ENCODE peak calls at places on chromosomes 11 and 22, in six cellular contexts. R is kidney, N is thoracic aorta, V is astrocyte of the spinal cord, W is IMR-90, Z is GM06990. U is an unnamed sample.

GRCh38 chr22:45709004-45709739 is 37.5 kb downstream of the ATXN10 start:
- DNase-seq in R (no peak), N (no peak), V (peak), W (peak), Z (no peak), U (peak)

GRCh38 chr22:47630741-47631534 is 868.5 kb downstream of the TBC1D22A start:
- DNase-seq in R (peak), N (no peak), V (no peak), W (no peak), Z (no peak), U (no peak)

GRCh38 chr22:45212306-45212709 is 28.4 kb downstream of the KIAA0930 start:
- DNase-seq in R (peak), N (peak), V (peak), W (peak), Z (no peak), U (peak)

GRCh38 chr11:36273110-36273509 is 16.1 kb downstream of the COMMD9 start:
- DNase-seq in R (no peak), N (no peak), V (no peak), W (no peak), Z (no peak), U (no peak)

GRCh38 chr11:1041149-1041467 is 4.6 kb upstream of the MUC6 start:
- DNase-seq in R (peak), N (no peak), V (no peak), W (no peak), Z (no peak), U (no peak)

GRCh38 chr11:27610287-27610686 is 90.0 kb downstream of the BDNF start:
- DNase-seq in R (no peak), N (no peak), V (no peak), W (no peak), Z (no peak), U (no peak)

GRCh38 chr11:114358711-114359110 is 41.6 kb downstream of the C11orf71 start:
- DNase-seq in R (no peak), N (no peak), V (no peak), W (peak), Z (no peak), U (peak)

GRCh38 chr11:102603091-102603490 is 22.0 kb downstream of the MMP20 start:
- DNase-seq in R (no peak), N (no peak), V (peak), W (peak), Z (no peak), U (peak)

GRCh38 chr22:45678961-45679912 is 7.6 kb downstream of the ATXN10 start:
- DNase-seq in R (no peak), N (no peak), V (peak), W (peak), Z (peak), U (peak)

GRCh38 chr11:119194811-119195210 is 9.5 kb downstream of the NHERF4 start:
- DNase-seq in R (no peak), N (no peak), V (no peak), W (no peak), Z (no peak), U (no peak)

GRCh38 chr11:64545605-64546004 is 45.4 kb upstream of the SLC22A12 start:
- DNase-seq in R (no peak), N (no peak), V (peak), W (peak), Z (no peak), U (peak)

GRCh38 chr11:72494109-72494429 is 59.7 kb upstream of the CLPB start:
- DNase-seq in R (no peak), N (no peak), V (no peak), W (no peak), Z (no peak), U (no peak)

GRCh38 chr22:39518996-39519680 is 1.2 kb upstream of the ATF4 start:
- DNase-seq in R (peak), N (no peak), V (peak), W (peak), Z (no peak), U (peak)

GRCh38 chr11:626475-627272 is at the start of gene SCT:
- DNase-seq in R (no peak), N (no peak), V (no peak), W (no peak), Z (no peak), U (no peak)

GRCh38 chr11:113773092-113773415 is 438 bp downstream of the ZW10 start:
- DNase-seq in R (no peak), N (no peak), V (no peak), W (peak), Z (no peak), U (peak)

GRCh38 chr11:122235615-122236014 is 119.6 kb upstream of the BLID start:
- DNase-seq in R (no peak), N (no peak), V (peak), W (peak), Z (no peak), U (peak)

GRCh38 chr11:126530416-126530815 is 174.9 kb downstream of the ST3GAL4 start:
- DNase-seq in R (peak), N (no peak), V (no peak), W (no peak), Z (no peak), U (no peak)

GRCh38 chr11:129412501-129412900 is 36.9 kb downstream of the BARX2 start:
- DNase-seq in R (no peak), N (no peak), V (no peak), W (no peak), Z (no peak), U (no peak)

GRCh38 chr22:33579448-33580093 is 340.7 kb downstream of the LARGE1 start:
- DNase-seq in R (peak), N (no peak), V (peak), W (peak), Z (no peak), U (peak)

GRCh38 chr11:1086171-1087102 is 11.8 kb downstream of the MUC2 start:
- DNase-seq in R (peak), N (no peak), V (no peak), W (no peak), Z (no peak), U (no peak)

GRCh38 chr22:47053865-47054185 is 291.4 kb downstream of the TBC1D22A start:
- DNase-seq in R (peak), N (no peak), V (peak), W (peak), Z (no peak), U (peak)

GRCh38 chr11:130414107-130415088 is 14.0 kb downstream of the ADAMTS8 start:
- DNase-seq in R (no peak), N (no peak), V (no peak), W (peak), Z (no peak), U (no peak)

GRCh38 chr11:95154514-95154913 is 64.9 kb downstream of the ENDOD1 start:
- DNase-seq in R (no peak), N (no peak), V (peak), W (peak), Z (peak), U (peak)

GRCh38 chr11:44894217-44894617 is 56.5 kb downstream of the TP53I11 start:
- DNase-seq in R (no peak), N (no peak), V (peak), W (peak), Z (peak), U (peak)

GRCh38 chr22:34105461-34106062 is 185.3 kb upstream of the LARGE1 start:
- DNase-seq in R (peak), N (no peak), V (no peak), W (no peak), Z (peak), U (no peak)

GRCh38 chr11:75400110-75400865 is 970 bp downstream of the RPS3 start:
- DNase-seq in R (no peak), N (no peak), V (no peak), W (peak), Z (no peak), U (peak)

GRCh38 chr11:9691865-9692264 is 28.0 kb downstream of the SWAP70 start:
- DNase-seq in R (no peak), N (no peak), V (peak), W (peak), Z (no peak), U (peak)

GRCh38 chr11:9692696-9693095 is 28.8 kb downstream of the SWAP70 start:
- DNase-seq in R (no peak), N (no peak), V (no peak), W (no peak), Z (no peak), U (no peak)

GRCh38 chr11:9689721-9690120 is 25.8 kb downstream of the SWAP70 start:
- DNase-seq in R (no peak), N (no peak), V (no peak), W (no peak), Z (no peak), U (peak)

GRCh38 chr11:9687736-9688494 is 24.0 kb downstream of the SWAP70 start:
- DNase-seq in R (no peak), N (no peak), V (peak), W (peak), Z (no peak), U (peak)

DNA sequence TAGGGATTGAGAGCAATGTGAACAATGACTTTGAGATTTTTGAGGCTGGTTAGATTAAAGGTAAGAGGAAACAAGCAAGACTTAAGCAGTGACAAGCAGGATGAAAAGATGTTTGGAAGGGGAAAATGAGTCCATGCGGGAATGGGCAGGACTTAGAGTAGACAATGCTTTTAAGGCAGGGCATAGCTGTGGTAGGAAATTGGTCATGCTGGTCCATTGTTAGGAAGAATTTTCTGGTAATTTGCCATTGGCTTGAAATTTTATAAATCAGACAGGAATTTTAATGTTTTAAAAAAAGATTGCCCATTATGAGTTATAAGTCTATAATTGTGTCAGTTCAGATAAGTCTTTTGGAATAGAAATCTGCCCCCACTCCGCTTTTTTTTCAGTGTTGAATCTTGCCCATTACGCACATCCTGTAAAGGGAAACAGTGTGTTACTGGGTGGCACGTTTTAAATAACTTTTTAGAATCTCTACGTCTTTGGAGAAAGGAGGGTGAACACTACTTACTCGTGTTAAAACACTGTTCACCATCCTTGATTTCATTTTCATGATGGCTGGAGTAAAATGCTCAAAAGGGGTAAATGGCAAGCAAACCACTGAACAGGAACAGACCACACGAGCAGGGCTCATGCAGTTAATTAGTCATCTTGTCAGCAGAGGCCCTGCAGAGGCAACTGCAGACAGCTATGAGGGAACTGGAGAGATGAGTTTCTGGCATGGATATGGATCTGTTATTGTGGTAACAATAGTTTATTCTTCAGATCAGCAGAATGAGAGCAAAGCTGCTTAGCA is 25.0 kb downstream of the SWAP70 start:
- DNase-seq in R (no peak), N (no peak), V (peak), W (peak), Z (peak), U (peak)
- H3K4me3 ChIP-seq in R (no peak), N (peak), V (no peak), W (no peak), Z (peak), U (peak)

GRCh38 chr22:22813126-22814075 is 74.2 kb upstream of the IGLL5 start:
- DNase-seq in R (no peak), N (no peak), V (no peak), W (no peak), Z (no peak), U (no peak)

GRCh38 chr22:22811016-22812009 is 76.3 kb upstream of the IGLL5 start:
- DNase-seq in R (no peak), N (no peak), V (no peak), W (no peak), Z (no peak), U (no peak)

GRCh38 chr22:22812031-22812905 is 75.3 kb upstream of the IGLL5 start:
- DNase-seq in R (no peak), N (no peak), V (no peak), W (no peak), Z (no peak), U (no peak)

GRCh38 chr22:22810471-22810870 is 77.1 kb upstream of the IGLL5 start:
- DNase-seq in R (no peak), N (no peak), V (no peak), W (no peak), Z (no peak), U (no peak)

GRCh38 chr22:22810018-22810427 is 77.6 kb upstream of the IGLL5 start:
- DNase-seq in R (peak), N (no peak), V (no peak), W (peak), Z (no peak), U (no peak)
- TF ChIP-seq CTCF in R (peak), N (peak), V (no peak), W (peak), Z (peak), U (no peak)

DNA sequence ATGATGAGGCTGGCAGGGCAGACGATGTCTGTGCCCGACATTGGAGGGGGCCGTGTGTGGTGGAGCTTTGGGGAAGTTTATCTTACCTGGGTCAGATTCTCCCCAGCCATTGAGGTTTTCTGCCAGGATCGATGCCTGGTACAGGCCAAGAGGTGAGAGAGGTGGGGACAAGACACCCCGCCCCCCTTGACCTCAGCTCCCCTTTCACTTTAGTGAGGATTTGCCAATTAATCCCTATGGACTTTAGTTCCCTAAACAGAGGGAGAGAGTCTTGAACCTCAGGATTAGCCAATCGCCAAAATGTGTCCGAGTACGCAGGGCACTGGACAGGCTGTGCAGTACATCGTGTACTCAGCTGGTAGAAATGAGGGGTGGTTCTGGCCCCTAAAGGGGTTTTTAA is 541 bp downstream of the HORMAD2 start:
- DNase-seq in R (no peak), N (no peak), V (no peak), W (no peak), Z (no peak), U (no peak)
- H3K4me3 ChIP-seq in R (no peak), N (no peak), V (no peak), W (no peak), Z (no peak), U (no peak)

DNA sequence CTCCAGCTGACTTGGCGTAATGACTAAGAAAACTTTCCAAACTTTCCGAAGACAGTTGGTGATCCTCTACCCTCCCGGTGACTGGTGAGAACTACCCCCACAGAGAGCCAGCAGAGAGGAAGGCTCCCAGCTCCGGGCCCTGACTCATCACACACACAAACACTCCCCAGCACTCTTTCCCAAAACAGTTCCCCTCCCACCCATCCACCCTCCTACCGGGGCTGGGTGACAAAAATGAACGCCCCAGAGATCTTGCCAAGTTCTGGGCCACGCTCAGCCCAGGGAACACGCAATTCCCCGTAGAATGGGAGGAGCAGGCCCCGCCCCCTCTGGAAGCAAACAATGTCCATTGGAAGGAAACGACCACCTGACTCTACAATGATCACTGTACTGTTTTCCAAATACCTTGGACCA is 21.3 kb upstream of the JAM3 start:
- DNase-seq in R (no peak), N (peak), V (peak), W (peak), Z (no peak), U (peak)
- TF ChIP-seq CTCF in R (no peak), N (peak), V (no peak), W (no peak), Z (no peak), U (no peak)

DNA sequence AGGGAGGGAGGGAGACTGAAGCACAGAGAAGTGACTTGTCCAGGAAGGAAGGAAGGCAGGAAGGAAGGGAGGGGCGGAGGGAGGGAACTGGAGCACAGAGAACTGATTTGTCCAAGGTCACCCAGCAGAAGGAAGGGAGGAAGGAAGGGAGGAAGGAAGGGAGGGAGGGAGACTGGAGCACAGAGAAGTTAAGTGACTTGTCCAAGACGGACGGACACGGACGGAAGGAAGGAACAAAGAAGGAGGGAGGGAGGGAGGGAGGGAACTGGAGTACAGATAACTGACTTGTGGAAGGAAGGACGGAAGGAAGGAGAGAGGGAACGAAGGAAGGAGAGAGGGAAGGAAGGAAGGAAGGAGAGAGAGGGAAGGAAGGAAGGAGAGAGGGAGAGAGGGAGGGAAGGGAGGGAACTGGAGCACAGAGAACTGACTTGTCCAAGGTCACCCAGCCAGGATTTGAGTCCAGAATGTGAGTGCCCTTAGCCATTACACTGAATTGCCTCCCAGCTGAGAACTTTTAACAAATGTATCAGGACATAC is 1.5 kb downstream of the SLC35F2 start:
- DNase-seq in R (no peak), N (no peak), V (no peak), W (no peak), Z (no peak), U (no peak)
- H3K4me3 ChIP-seq in R (no peak), N (no peak), V (peak), W (no peak), Z (peak), U (no peak)

DNA sequence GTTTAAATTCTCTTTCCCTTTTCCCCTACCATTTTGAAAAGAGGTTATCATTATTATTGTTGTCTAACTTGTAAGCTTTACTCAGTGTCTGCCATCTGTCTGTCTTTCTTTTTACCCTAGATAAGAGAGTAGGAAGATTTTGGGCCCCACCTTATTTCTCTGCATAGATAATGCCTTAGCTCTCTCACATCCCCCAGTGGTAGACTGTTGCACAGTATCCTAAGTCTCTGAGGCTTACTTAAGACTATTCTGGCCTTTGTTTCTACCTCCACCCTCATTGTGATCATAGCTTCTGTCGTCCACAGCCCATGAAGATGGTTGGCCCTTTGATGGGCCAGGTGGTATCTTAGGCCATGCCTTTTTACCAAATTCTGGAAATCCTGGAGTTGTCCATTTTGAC is 3.6 kb upstream of the OR51L1 start:
- DNase-seq in R (no peak), N (no peak), V (peak), W (peak), Z (no peak), U (no peak)
- TF ChIP-seq CTCF in R (peak), N (no peak), V (peak), W (peak), Z (peak), U (no peak)